ENCODE peak calls at places on chromosomes 5 and 9, in eight cellular contexts. V, L, Y, R, N, D, E and K are unnamed samples.

GRCh38 chr9:72207278-72207677 is 58.0 kb downstream of the GDA start:
- DNase-seq in V (no peak), L (no peak), Y (no peak), R (no peak), N (no peak), D (no peak), E (no peak), K (peak)

GRCh38 chr9:95750725-95751644 is 124.5 kb upstream of the ERCC6L2 start:
- DNase-seq in V (no peak), L (no peak), Y (no peak), R (no peak), N (no peak), D (no peak), E (no peak), K (no peak)

GRCh38 chr9:81620009-81620405 is 69.3 kb downstream of the TLE1 start:
- DNase-seq in V (no peak), L (no peak), Y (no peak), R (no peak), N (no peak), D (no peak), E (no peak), K (no peak)

GRCh38 chr5:9408964-9409363 is 136.9 kb downstream of the SEMA5A start:
- DNase-seq in V (no peak), L (no peak), Y (no peak), R (no peak), N (no peak), D (no peak), E (no peak), K (no peak)

GRCh38 chr5:170397059-170397458 is 7.9 kb upstream of the KCNMB1 start:
- DNase-seq in V (no peak), L (no peak), Y (no peak), R (no peak), N (no peak), D (no peak), E (no peak), K (no peak)

GRCh38 chr5:111278824-111279504 is 54.8 kb downstream of the CAMK4 start:
- DNase-seq in V (peak), L (no peak), Y (peak), R (peak), N (no peak), D (peak), E (peak), K (peak)

GRCh38 chr5:137201876-137202275 is 297.2 kb downstream of the SPOCK1 start:
- DNase-seq in V (no peak), L (no peak), Y (peak), R (peak), N (peak), D (no peak), E (no peak), K (no peak)

GRCh38 chr9:132731230-132731629 is 61.0 kb downstream of the GTF3C4 start:
- DNase-seq in V (no peak), L (no peak), Y (no peak), R (no peak), N (no peak), D (no peak), E (no peak), K (no peak)

GRCh38 chr5:36878421-36879088 is 2.0 kb downstream of the NIPBL start:
- DNase-seq in V (peak), L (no peak), Y (peak), R (peak), N (no peak), D (no peak), E (peak), K (peak)

GRCh38 chr5:141986072-141986471 is 17.2 kb downstream of the RNF14 start:
- DNase-seq in V (no peak), L (no peak), Y (no peak), R (no peak), N (no peak), D (no peak), E (no peak), K (no peak)

GRCh38 chr5:132260714-132261615 is 3.5 kb downstream of the PDLIM4 start:
- DNase-seq in V (no peak), L (peak), Y (peak), R (peak), N (peak), D (peak), E (no peak), K (peak)

GRCh38 chr5:123855630-123856029 is 343.7 kb downstream of the CSNK1G3 start:
- DNase-seq in V (no peak), L (no peak), Y (no peak), R (no peak), N (no peak), D (no peak), E (no peak), K (no peak)

GRCh38 chr9:93267091-93267541 is 83.2 kb downstream of the WNK2 start:
- DNase-seq in V (no peak), L (peak), Y (no peak), R (no peak), N (no peak), D (no peak), E (peak), K (peak)

GRCh38 chr5:120241400-120241799 is 222.7 kb upstream of the PRR16 start:
- DNase-seq in V (no peak), L (no peak), Y (no peak), R (no peak), N (no peak), D (no peak), E (no peak), K (no peak)

GRCh38 chr5:133993152-133993548 is 11.6 kb downstream of the VDAC1 start:
- DNase-seq in V (no peak), L (no peak), Y (peak), R (peak), N (no peak), D (no peak), E (no peak), K (no peak)

GRCh38 chr5:72841756-72842535 is 25.5 kb downstream of the TNPO1 start:
- DNase-seq in V (no peak), L (no peak), Y (peak), R (peak), N (no peak), D (no peak), E (no peak), K (no peak)

GRCh38 chr5:53436480-53437191 is 43.8 kb upstream of the FST start:
- DNase-seq in V (no peak), L (no peak), Y (no peak), R (no peak), N (no peak), D (no peak), E (no peak), K (no peak)

GRCh38 chr9:98796364-98797101 is at the start of gene ANKS6:
- DNase-seq in V (peak), L (peak), Y (peak), R (peak), N (peak), D (peak), E (peak), K (peak)

GRCh38 chr9:18352716-18353115 is 121.2 kb upstream of the ADAMTSL1 start:
- DNase-seq in V (no peak), L (no peak), Y (no peak), R (no peak), N (no peak), D (no peak), E (no peak), K (no peak)

GRCh38 chr5:65742565-65743231 is 20.7 kb downstream of the NLN start:
- DNase-seq in V (no peak), L (no peak), Y (peak), R (peak), N (no peak), D (no peak), E (peak), K (peak)

GRCh38 chr5:42583322-42583721 is 160.1 kb downstream of the GHR start:
- DNase-seq in V (peak), L (no peak), Y (peak), R (peak), N (peak), D (no peak), E (peak), K (peak)

GRCh38 chr5:144697847-144698262 is 527.2 kb downstream of the KCTD16 start:
- DNase-seq in V (no peak), L (no peak), Y (peak), R (peak), N (no peak), D (no peak), E (no peak), K (no peak)

GRCh38 chr5:61768692-61769281 is 436.7 kb downstream of the ZSWIM6 start:
- DNase-seq in V (peak), L (no peak), Y (peak), R (peak), N (no peak), D (no peak), E (peak), K (peak)

GRCh38 chr9:34963577-34963976 is 5.5 kb downstream of the PHF24 start:
- DNase-seq in V (no peak), L (no peak), Y (no peak), R (no peak), N (no peak), D (no peak), E (no peak), K (no peak)

GRCh38 chr5:109644829-109645228 is 44.9 kb upstream of the MAN2A1 start:
- DNase-seq in V (no peak), L (no peak), Y (no peak), R (no peak), N (no peak), D (no peak), E (no peak), K (no peak)

GRCh38 chr9:72772641-72773040 is 180.2 kb downstream of the ALDH1A1 start:
- DNase-seq in V (no peak), L (no peak), Y (peak), R (no peak), N (no peak), D (no peak), E (no peak), K (no peak)

GRCh38 chr5:115098041-115098702 is 71.5 kb downstream of the TRIM36 start:
- DNase-seq in V (no peak), L (no peak), Y (peak), R (peak), N (no peak), D (no peak), E (peak), K (peak)

GRCh38 chr5:131224387-131225191 is 39.3 kb upstream of the CDC42SE2 start:
- DNase-seq in V (no peak), L (no peak), Y (no peak), R (no peak), N (no peak), D (no peak), E (no peak), K (peak)

GRCh38 chr9:69313175-69313574 is 11.8 kb upstream of the ENTREP1 start:
- DNase-seq in V (peak), L (no peak), Y (no peak), R (no peak), N (no peak), D (no peak), E (no peak), K (no peak)

GRCh38 chr9:69308217-69308931 is 16.6 kb upstream of the ENTREP1 start:
- DNase-seq in V (no peak), L (no peak), Y (no peak), R (no peak), N (no peak), D (no peak), E (no peak), K (no peak)

GRCh38 chr9:69303331-69303730 is 21.7 kb upstream of the ENTREP1 start:
- DNase-seq in V (no peak), L (no peak), Y (no peak), R (no peak), N (no peak), D (no peak), E (no peak), K (no peak)

GRCh38 chr9:69307446-69308216 is 17.4 kb upstream of the ENTREP1 start:
- DNase-seq in V (peak), L (no peak), Y (peak), R (no peak), N (no peak), D (no peak), E (no peak), K (no peak)
- TF ChIP-seq CTCF in V (no peak), L (peak), Y (no peak), R (no peak), N (no peak), D (no peak), E (peak), K (no peak)

GRCh38 chr5:140801494-140801841 is 611 bp downstream of the PCDHA3 start:
- DNase-seq in V (no peak), L (no peak), Y (peak), R (peak), N (no peak), D (no peak), E (no peak), K (no peak)
- TF ChIP-seq CTCF in V (peak), L (no peak), Y (no peak), R (peak), N (peak), D (no peak), E (no peak), K (no peak)

GRCh38 chr5:89445106-89445745 is 562.2 kb upstream of the MEF2C start:
- DNase-seq in V (no peak), L (no peak), Y (no peak), R (no peak), N (no peak), D (no peak), E (no peak), K (no peak)
- TF ChIP-seq CTCF in V (no peak), L (no peak), Y (no peak), R (no peak), N (no peak), D (no peak), E (no peak), K (no peak)

GRCh38 chr9:68530618-68531017 is 10.1 kb downstream of the TMEM252 start:
- DNase-seq in V (peak), L (no peak), Y (no peak), R (no peak), N (peak), D (no peak), E (peak), K (no peak)
- TF ChIP-seq CTCF in V (no peak), L (no peak), Y (no peak), R (no peak), N (no peak), D (no peak), E (no peak), K (no peak)